ENCODE peak calls at places on chromosomes 1 and 21, in eight cellular contexts. W is IMR-90, I is prostate gland, G is heart left ventricle, V is lower leg skin, C is breast epithelium, H is adrenal gland, A is A549. S is an unnamed sample.

GRCh38 chr1:64476251-64476952 is 6.5 kb downstream of the CACHD1 start:
- DNase-seq in V (no peak), I (no peak), W (peak), C (no peak), G (peak), A (no peak), H (peak), S (no peak)

GRCh38 chr1:54774820-54775498 is 10.6 kb upstream of the PARS2 start:
- DNase-seq in W (peak), C (no peak), G (no peak), I (no peak), H (no peak), V (no peak), A (peak), S (no peak)

GRCh38 chr21:33047231-33047630 is 21.5 kb downstream of the OLIG2 start:
- DNase-seq in W (peak), G (no peak), V (no peak), I (no peak), C (no peak), H (peak), A (no peak), S (no peak)

GRCh38 chr1:162908780-162909179 is 47.8 kb upstream of the CCDC190 start:
- DNase-seq in H (no peak), A (peak), W (peak), C (no peak), V (no peak), I (no peak), G (no peak), S (no peak)

GRCh38 chr1:243482237-243483022 is 226.6 kb downstream of the SDCCAG8 start:
- DNase-seq in W (peak), G (no peak), V (no peak), H (no peak), A (peak), C (no peak), I (no peak), S (no peak)

GRCh38 chr1:40267767-40268187 is 9.7 kb downstream of the ZMPSTE24 start:
- DNase-seq in G (no peak), A (no peak), W (peak), H (peak), I (peak), C (no peak), V (no peak), S (no peak)

GRCh38 chr1:116769561-116769977 is 15.3 kb downstream of the CD2 start:
- DNase-seq in A (no peak), W (no peak), H (no peak), G (no peak), C (no peak), V (no peak), I (no peak), S (no peak)

GRCh38 chr1:156898151-156898550 is 4.6 kb downstream of the PEAR1 start:
- DNase-seq in A (peak), V (no peak), W (peak), H (peak), I (no peak), C (no peak), G (peak), S (no peak)

GRCh38 chr1:208988811-208989222 is 594.7 kb upstream of the CAMK1G start:
- DNase-seq in V (no peak), A (peak), C (no peak), I (no peak), G (no peak), W (no peak), H (peak), S (no peak)

GRCh38 chr1:107954719-107955415 is 10.1 kb downstream of the VAV3 start:
- DNase-seq in W (no peak), A (no peak), I (no peak), V (no peak), H (no peak), G (no peak), C (no peak), S (no peak)

GRCh38 chr1:45752441-45753052 is 2.1 kb upstream of the IPP start:
- DNase-seq in G (no peak), H (no peak), W (peak), C (no peak), V (no peak), I (no peak), A (no peak), S (no peak)

GRCh38 chr1:39230261-39231190 is 26.0 kb downstream of the MACF1 start:
- DNase-seq in G (no peak), C (no peak), W (no peak), H (peak), I (peak), A (no peak), V (peak), S (no peak)

GRCh38 chr21:16280731-16281130 is 550.9 kb downstream of the USP25 start:
- DNase-seq in I (no peak), V (no peak), W (no peak), A (no peak), G (no peak), H (no peak), C (no peak), S (no peak)

GRCh38 chr21:32233055-32233546 is 45.7 kb downstream of the MIS18A start:
- DNase-seq in A (no peak), H (no peak), W (peak), I (no peak), V (no peak), G (no peak), C (no peak), S (no peak)

GRCh38 chr1:2554621-2555387 is 1.4 kb upstream of the TNFRSF14 start:
- DNase-seq in H (no peak), C (no peak), A (no peak), V (no peak), I (no peak), G (no peak), W (no peak), S (no peak)

GRCh38 chr1:54158071-54158470 is 5.3 kb upstream of the CDCP2 start:
- DNase-seq in A (peak), I (no peak), G (no peak), C (no peak), H (peak), V (peak), W (no peak), S (no peak)

GRCh38 chr1:47890779-47891178 is 106.4 kb downstream of the TRABD2B start:
- DNase-seq in V (no peak), I (no peak), G (no peak), H (no peak), A (no peak), C (no peak), W (no peak), S (peak)

GRCh38 chr1:109767596-109768334 is 4.0 kb upstream of the EPS8L3 start:
- DNase-seq in H (no peak), W (no peak), C (peak), I (no peak), A (no peak), G (peak), V (no peak), S (no peak)

GRCh38 chr1:96554364-96554763 is 167.2 kb upstream of the PTBP2 start:
- DNase-seq in V (no peak), H (no peak), C (no peak), G (no peak), A (no peak), W (no peak), I (no peak), S (no peak)

GRCh38 chr21:41369915-41370839 is 8.3 kb downstream of the MX2 start:
- DNase-seq in H (no peak), A (no peak), W (no peak), G (no peak), I (no peak), V (no peak), C (no peak), S (no peak)

DNA sequence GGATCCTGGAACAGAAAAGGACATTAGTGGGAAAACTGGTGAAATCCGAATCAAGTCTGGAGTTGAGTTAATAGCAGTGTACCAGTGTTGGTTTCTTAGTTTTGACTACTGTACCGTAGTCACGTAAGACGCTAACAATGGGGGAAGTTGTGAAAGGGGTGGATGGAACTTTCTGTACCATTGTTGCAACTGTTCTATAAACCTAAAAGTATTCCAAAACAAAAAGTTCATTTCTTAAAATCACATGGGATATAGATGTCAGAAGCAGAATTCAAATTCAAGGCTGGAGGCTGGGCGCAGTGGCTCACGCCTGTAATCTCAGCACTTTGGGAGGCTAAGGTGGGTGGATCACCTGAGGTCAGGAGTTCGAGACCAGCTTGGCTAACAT is 16.9 kb downstream of the ARHGEF19 start:
- DNase-seq in A (no peak), V (no peak), H (no peak), W (no peak), I (no peak), G (no peak), C (no peak), S (no peak)
- TF ChIP-seq POLR2A in A (no peak), V (no peak), H (no peak), W (no peak), I (no peak), G (no peak), C (no peak), S (no peak)

GRCh38 chr1:84972377-84972987 is 24.4 kb downstream of the MCOLN2 start:
- DNase-seq in H (no peak), W (no peak), I (no peak), V (no peak), C (no peak), G (no peak), A (no peak), S (no peak)
- H3K4me3 ChIP-seq in H (no peak), W (no peak), I (no peak), V (no peak), C (no peak), G (no peak), A (no peak), S (no peak)

GRCh38 chr1:211606327-211606913 is 27.5 kb upstream of the SLC30A1 start:
- DNase-seq in I (no peak), A (no peak), H (no peak), V (no peak), G (no peak), W (no peak), C (no peak), S (no peak)
- TF ChIP-seq POLR2A in I (no peak), A (no peak), H (no peak), V (no peak), G (no peak), W (no peak), C (no peak), S (no peak)

GRCh38 chr1:197659175-197659574 is 116.1 kb downstream of the DENND1B start:
- DNase-seq in G (no peak), W (no peak), I (no peak), H (no peak), V (no peak), C (no peak), A (no peak), S (no peak)
- H3K4me3 ChIP-seq in G (no peak), W (no peak), I (no peak), H (no peak), V (no peak), C (no peak), A (no peak), S (no peak)

S was measured in gastrocnemius medialis.